ENCODE peak calls at places on chromosomes 3 and 15, in seven cellular contexts. T is PC-3, Y is fibroblast of pulmonary artery, V is lower leg skin, D is GM23248, J is adrenal gland, X is astrocyte. P is an unnamed sample.

GRCh38 chr15:67510597-67511225 is 10.2 kb upstream of the C15orf61 start:
- DNase-seq in J (no peak), V (no peak), X (peak; percentile 66), T (no peak), D (peak; percentile 90), Y (peak; percentile 17), P (no peak)

GRCh38 chr3:57128863-57129602 is 36.1 kb downstream of the IL17RD start:
- DNase-seq in X (no peak), V (no peak), D (peak; percentile 37), J (no peak), T (no peak), Y (no peak), P (no peak)

GRCh38 chr3:16290007-16290826 is 25.2 kb downstream of the OXNAD1 start:
- DNase-seq in D (peak; percentile 77), X (no peak), T (peak; percentile 73), V (peak; percentile 43), J (peak; percentile 65), Y (peak; percentile 77), P (peak; percentile 46)

GRCh38 chr15:63401078-63401477 is 19.4 kb upstream of the CA12 start:
- DNase-seq in V (no peak), X (peak; percentile 22), J (no peak), D (peak; percentile 59), T (no peak), Y (no peak), P (no peak)

GRCh38 chr3:172708905-172709775 is 1.7 kb downstream of the NCEH1 start:
- DNase-seq in J (no peak), D (peak; percentile 37), X (no peak), Y (peak; percentile 40), T (peak; percentile 30), V (no peak), P (peak; percentile 23)

GRCh38 chr3:4060608-4061007 is 242.6 kb upstream of the SETMAR start:
- DNase-seq in Y (no peak), J (no peak), D (no peak), V (no peak), X (no peak), T (no peak), P (no peak)

GRCh38 chr3:34837848-34838741 is 801.2 kb upstream of the ARPP21 start:
- DNase-seq in Y (peak; percentile 31), T (no peak), D (no peak), J (no peak), X (peak; percentile 6), V (no peak), P (no peak)

GRCh38 chr15:76203346-76203745 is 107.9 kb downstream of the ETFA start:
- DNase-seq in J (no peak), T (no peak), D (no peak), V (no peak), X (no peak), Y (no peak), P (no peak)

GRCh38 chr15:31228980-31229826 is 97.4 kb upstream of the KLF13 start:
- DNase-seq in T (no peak), Y (no peak), D (peak; percentile 22), V (no peak), J (no peak), X (no peak), P (peak; percentile 87)
- H3K4me3 ChIP-seq in T (no peak overlapping the region), Y (no peak overlapping the region), D (no peak overlapping the region), V (no peak overlapping the region), J (no peak overlapping the region), X (no peak overlapping the region), P (peak overlapping the region; percentile 20)

GRCh38 chr3:155664922-155665695 is 79.8 kb downstream of the PLCH1 start:
- DNase-seq in Y (peak; percentile 85), J (peak; percentile 50), V (peak; percentile 84), D (peak; percentile 88), X (peak; percentile 84), T (peak; percentile 88), P (peak; percentile 52)
- H3K4me3 ChIP-seq in Y (no peak overlapping the region), J (no peak overlapping the region), V (no peak overlapping the region), D (no peak overlapping the region), X (no peak overlapping the region), T (peak overlapping the region; percentile 20), P (no peak overlapping the region)

DNA sequence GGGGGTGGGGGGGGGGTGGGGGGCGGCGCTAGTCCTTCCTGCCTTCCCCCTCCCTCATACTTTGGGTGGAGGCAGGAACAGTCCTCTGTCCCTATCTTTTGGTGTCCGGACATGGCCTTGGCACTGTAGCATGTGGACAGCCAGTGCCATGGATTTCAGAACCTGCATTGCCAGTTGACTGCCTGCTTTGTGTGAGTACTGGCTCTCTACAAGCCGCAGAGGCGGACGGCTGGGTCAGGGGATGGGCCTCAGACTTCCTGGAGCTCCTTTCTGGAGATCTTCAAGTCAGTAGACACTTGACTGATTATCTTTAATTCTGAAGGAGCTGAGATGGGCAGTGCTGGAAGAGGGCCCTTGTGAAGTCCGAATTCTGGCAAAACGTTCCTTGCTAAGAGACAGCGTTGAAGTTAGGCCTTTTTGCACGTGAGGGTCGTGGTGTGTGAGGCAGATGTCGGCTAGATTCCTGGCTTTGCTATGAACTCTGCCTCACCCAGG is 2.5 kb downstream of the CLDN11 start:
- DNase-seq in T (no peak), D (peak; percentile 62), V (no peak), X (peak; percentile 30), J (peak; percentile 20), Y (peak; percentile 33), P (no peak)
- H3K4me3 ChIP-seq in T (peak overlapping the region; percentile 34), D (peak overlapping the region; percentile 82), V (no peak overlapping the region), X (peak overlapping the region; percentile 29), J (no peak overlapping the region), Y (peak overlapping the region; percentile 58), P (no peak overlapping the region)

GRCh38 chr15:69562564-69562963 is 109.9 kb downstream of the RPLP1 start:
- DNase-seq in X (no peak), T (no peak), V (no peak), D (no peak), Y (no peak), J (no peak), P (no peak)

GRCh38 chr15:69559440-69560215 is 107.0 kb downstream of the RPLP1 start:
- DNase-seq in Y (peak; percentile 14), X (no peak), T (no peak), D (peak; percentile 45), J (no peak), V (no peak), P (no peak)

GRCh38 chr15:69558138-69558409 is 105.5 kb downstream of the RPLP1 start:
- DNase-seq in D (no peak), V (no peak), T (no peak), J (no peak), X (no peak), Y (no peak), P (no peak)

GRCh38 chr15:69562097-69562496 is 109.5 kb downstream of the RPLP1 start:
- DNase-seq in V (no peak), D (no peak), Y (no peak), T (no peak), X (no peak), J (no peak), P (no peak)

DNA sequence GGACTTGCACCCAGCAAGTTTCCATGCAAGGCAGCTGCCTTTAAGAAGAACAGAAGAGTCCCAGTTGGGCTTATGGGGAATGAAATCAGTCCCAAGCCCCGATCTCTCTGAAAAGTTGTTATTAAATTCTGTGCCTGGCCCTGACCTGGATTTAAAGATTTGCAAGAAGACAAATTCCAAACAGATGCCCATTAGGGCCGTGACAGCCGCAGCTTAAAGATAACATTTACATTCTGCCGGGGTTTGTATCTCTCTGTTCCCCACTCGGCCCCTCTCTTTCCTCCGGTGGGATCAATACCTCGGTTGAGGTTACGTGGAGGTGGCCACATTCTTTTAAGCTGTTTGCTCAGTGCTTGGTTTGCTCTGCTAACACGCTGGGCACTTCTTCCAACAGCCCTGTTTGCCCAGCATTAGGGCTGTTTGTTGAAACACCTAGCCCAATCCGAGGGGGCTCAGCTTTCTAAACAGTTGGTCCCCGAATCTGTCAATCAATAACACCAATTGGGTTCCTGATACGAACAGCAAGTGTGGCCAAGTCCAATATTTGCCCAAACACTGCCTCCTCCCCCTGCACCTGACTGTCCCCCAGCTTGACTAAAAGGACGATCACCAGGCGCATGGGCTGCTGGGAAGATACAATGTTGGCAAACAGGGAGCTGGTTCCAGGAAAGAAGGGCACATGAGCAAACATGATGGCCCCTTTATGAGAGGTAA is 108.6 kb downstream of the RPLP1 start:
- DNase-seq in Y (no peak), J (no peak), D (no peak), T (no peak), V (no peak), X (no peak), P (peak; percentile 62)
- H3K4me3 ChIP-seq in Y (no peak overlapping the region), J (no peak overlapping the region), D (no peak overlapping the region), T (no peak overlapping the region), V (no peak overlapping the region), X (no peak overlapping the region), P (no peak overlapping the region)

DNA sequence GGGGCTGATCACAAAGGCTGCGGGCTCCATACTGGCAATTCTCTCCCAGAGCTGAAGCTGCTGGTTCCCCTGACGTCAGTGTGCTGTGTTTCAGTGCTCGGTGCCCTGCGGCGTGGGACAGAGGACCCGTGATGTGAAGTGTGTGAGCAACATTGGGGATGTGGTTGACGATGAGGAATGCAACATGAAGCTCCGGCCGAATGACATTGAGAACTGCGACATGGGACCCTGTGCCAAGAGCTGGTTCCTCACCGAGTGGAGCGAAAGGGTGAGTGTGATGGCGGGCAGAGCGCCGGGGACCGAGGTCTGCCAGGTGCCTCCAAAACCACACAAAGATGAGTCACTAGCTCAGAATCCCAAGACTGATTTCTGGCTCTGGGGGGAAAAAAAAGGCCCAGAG is 62.0 kb upstream of the NR2E3 start:
- DNase-seq in J (no peak), D (peak; percentile 23), Y (no peak), V (no peak), T (peak; percentile 95), X (peak; percentile 84), P (no peak)
- H3K4me3 ChIP-seq in J (no peak overlapping the region), D (no peak overlapping the region), Y (no peak overlapping the region), V (no peak overlapping the region), T (peak overlapping the region; percentile 52), X (peak overlapping the region; percentile 20), P (no peak overlapping the region)